ENCODE peak calls at places on chromosomes 6 and 20, in seven cellular contexts. C, I, D, G, Y, A and N are unnamed samples.

GRCh38 chr6:150426198-150426597 is 57.4 kb downstream of the IYD start:
- DNase-seq in D (no peak), C (no peak), A (no peak), I (no peak), G (no peak), Y (no peak), N (no peak)

GRCh38 chr20:23629017-23629541 is 8.7 kb downstream of the CST3 start:
- DNase-seq in D (peak), Y (no peak), A (peak), I (peak), C (peak), G (peak), N (peak)

GRCh38 chr6:149938571-149939462 is 3.0 kb upstream of the ULBP2 start:
- DNase-seq in D (no peak), G (no peak), I (no peak), Y (no peak), C (no peak), A (no peak), N (no peak)

GRCh38 chr6:170288091-170288631 is 2.7 kb downstream of the DLL1 start:
- DNase-seq in Y (no peak), A (no peak), D (no peak), I (no peak), C (no peak), G (no peak), N (no peak)

GRCh38 chr6:91713911-91714310 is 1127.0 kb upstream of the MAP3K7 start:
- DNase-seq in Y (peak), A (peak), C (peak), I (no peak), G (no peak), D (no peak), N (peak)

GRCh38 chr20:17965042-17965697 is 3.4 kb downstream of the SNX5 start:
- DNase-seq in C (no peak), D (no peak), A (no peak), G (no peak), I (no peak), Y (peak), N (no peak)

GRCh38 chr6:74606488-74607135 is 599.2 kb downstream of the COL12A1 start:
- DNase-seq in I (no peak), A (peak), Y (peak), G (peak), C (peak), D (peak), N (peak)

GRCh38 chr6:35305117-35305516 is 7.5 kb downstream of the DEF6 start:
- DNase-seq in C (no peak), I (no peak), Y (peak), A (no peak), D (no peak), G (peak), N (no peak)

GRCh38 chr6:82030761-82031160 is 216.8 kb downstream of the IBTK start:
- DNase-seq in A (no peak), G (no peak), I (no peak), D (no peak), C (no peak), Y (no peak), N (peak)

GRCh38 chr6:77462359-77463307 is 658 bp downstream of the HTR1B start:
- DNase-seq in G (peak), D (no peak), Y (peak), I (no peak), A (peak), C (no peak), N (peak)
- TF ChIP-seq CTCF in G (peak), D (peak), Y (peak), I (no peak), A (peak), C (peak), N (peak)

GRCh38 chr6:24777227-24777626 is 2.5 kb downstream of the GMNN start:
- DNase-seq in I (no peak), C (no peak), D (peak), G (no peak), A (no peak), Y (no peak), N (no peak)
- H3K4me3 ChIP-seq in I (no peak), C (no peak), D (peak), G (peak), A (no peak), Y (peak), N (peak)

GRCh38 chr6:127854009-127854408 is 46.8 kb downstream of the THEMIS start:
- DNase-seq in G (peak), I (no peak), A (no peak), C (no peak), D (peak), Y (no peak), N (peak)
- TF ChIP-seq CTCF in G (peak), I (no peak), A (no peak), C (no peak), D (no peak), Y (no peak), N (peak)

GRCh38 chr6:111628117-111628866 is 22.6 kb upstream of the TRAF3IP2 start:
- DNase-seq in D (peak), G (no peak), C (no peak), I (no peak), Y (no peak), A (no peak), N (no peak)
- H3K4me3 ChIP-seq in D (no peak), G (no peak), C (no peak), I (no peak), Y (no peak), A (no peak), N (no peak)

GRCh38 chr6:108362455-108362854 is 67.6 kb downstream of the AFG1L start:
- DNase-seq in D (no peak), C (no peak), I (no peak), Y (no peak), G (no peak), A (no peak), N (no peak)

GRCh38 chr6:108363113-108363512 is 68.3 kb downstream of the AFG1L start:
- DNase-seq in C (no peak), D (no peak), Y (no peak), G (no peak), I (no peak), A (no peak), N (no peak)

GRCh38 chr6:108360919-108361311 is 66.1 kb downstream of the AFG1L start:
- DNase-seq in G (no peak), A (no peak), Y (no peak), C (no peak), D (no peak), I (no peak), N (no peak)

GRCh38 chr6:108361312-108361932 is 66.6 kb downstream of the AFG1L start:
- DNase-seq in I (no peak), G (no peak), A (no peak), C (peak), D (peak), Y (no peak), N (no peak)

DNA sequence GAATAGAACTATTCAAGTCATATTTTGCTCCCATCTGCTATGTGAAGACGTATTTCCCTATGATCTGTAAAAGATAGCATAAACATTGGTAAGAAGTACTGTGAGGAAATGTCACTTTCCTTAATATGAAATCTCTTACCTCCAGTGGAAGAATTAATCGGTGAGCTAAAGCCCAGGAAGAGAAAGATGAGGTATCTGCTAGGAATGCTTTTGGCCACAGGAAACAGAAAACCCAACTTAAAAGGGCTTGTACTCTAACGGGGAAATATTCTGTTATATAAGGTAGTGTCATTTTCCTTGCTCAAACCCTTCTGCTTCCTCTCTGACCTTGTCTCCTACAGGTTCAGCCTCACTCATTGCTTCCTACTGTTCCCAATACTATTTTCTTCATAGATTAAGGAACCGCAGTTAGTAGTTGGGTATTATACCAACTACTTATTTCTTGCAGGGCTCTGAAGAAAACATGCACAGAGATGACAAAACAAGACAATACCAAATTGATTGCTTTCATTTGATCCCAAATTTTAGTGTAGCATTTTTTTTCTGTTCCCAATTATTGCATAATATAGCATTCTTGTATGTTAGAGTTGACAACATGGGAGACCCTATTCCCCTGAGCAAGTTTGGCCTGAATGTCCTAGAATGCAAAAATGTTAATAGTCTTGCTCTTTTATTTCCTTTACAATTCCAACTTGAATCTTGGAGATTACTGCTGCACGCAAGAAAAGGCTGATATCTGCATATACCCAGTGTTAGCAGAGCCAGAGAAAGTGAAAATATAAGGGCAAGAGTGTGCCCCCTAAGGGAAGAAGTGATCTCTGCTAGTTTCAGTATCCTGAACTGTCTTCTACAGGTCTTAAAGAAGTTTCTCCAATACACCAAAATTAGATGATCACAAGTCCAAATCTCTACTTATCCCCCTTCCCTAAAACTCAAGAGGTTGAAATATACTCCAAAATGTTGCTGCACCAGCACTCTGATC is 65.3 kb downstream of the AFG1L start:
- DNase-seq in D (peak), I (no peak), C (peak), Y (peak), G (no peak), A (peak), N (no peak)
- TF ChIP-seq CTCF in D (peak), I (no peak), C (no peak), Y (peak), G (no peak), A (no peak), N (no peak)

GRCh38 chr20:31560094-31560899 is 44.8 kb upstream of the ID1 start:
- DNase-seq in G (peak), Y (peak), I (peak), D (peak), C (peak), A (peak), N (peak)
- H3K4me3 ChIP-seq in G (no peak), Y (no peak), I (no peak), D (no peak), C (no peak), A (no peak), N (no peak)

DNA sequence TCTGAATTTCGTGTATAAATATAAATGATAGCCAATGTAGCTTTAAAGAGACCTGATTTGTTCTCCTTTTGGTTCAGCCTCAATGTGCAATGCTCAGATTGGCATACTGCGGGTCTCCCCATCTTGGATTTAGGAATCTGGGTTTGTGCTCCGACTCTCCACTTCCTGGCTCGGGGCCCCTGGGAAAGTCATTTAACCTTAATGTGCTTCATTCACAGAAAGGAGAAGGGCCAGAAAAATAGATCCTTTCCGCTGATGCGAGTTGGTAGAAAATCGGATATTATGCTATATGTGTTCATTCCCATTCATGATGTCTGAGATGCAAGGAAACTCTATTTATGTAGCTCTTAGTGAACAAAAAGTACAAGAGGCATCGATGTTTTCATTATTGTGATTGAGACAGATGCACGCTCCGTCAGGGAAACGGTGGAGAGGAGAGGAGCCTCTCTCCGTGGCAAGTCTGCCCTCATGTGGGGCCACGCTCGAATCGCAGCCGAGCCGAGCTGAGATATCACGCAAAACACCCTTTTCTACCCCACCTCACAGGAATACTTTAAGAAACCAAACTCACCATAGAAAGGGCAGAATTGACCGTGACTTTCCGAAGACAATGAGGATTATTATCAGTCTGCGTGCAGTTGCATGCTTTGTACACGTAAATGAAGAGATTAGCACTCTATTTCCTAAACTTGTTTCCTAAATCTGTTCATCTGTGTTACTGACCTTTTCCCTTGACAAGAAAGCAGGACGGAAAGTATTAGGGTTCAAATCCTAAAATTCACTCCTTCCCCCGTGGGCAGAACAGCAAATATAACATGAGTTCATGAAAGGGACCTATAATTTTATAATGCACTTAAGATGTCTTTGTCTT is 136.6 kb downstream of the COL9A1 start:
- DNase-seq in Y (peak), C (peak), G (peak), I (peak), D (peak), A (peak), N (peak)
- TF ChIP-seq CTCF in Y (peak), C (peak), G (peak), I (no peak), D (peak), A (peak), N (peak)

DNA sequence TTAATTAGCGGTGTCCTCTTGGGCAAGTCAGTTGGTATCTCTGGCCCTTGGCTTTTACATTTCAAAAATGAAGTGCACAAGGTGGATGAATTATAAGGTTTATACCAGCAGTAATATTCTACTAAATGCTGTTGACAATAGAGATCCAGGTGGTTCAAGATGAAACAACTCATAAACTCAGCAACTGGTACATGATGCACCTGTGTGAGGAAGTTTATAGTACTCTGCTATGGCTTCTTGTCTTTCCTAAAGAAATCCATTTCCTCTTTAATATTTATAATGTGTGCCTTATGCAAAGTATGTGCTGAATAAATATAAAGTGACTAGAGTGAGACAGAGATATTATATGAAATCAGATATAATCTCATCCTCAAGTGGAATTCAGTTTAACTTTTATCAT is 48.5 kb downstream of the ADGRG6 start:
- DNase-seq in Y (no peak), I (no peak), C (no peak), A (no peak), D (no peak), G (no peak), N (no peak)
- H3K4me3 ChIP-seq in Y (no peak), I (no peak), C (no peak), A (no peak), D (no peak), G (no peak), N (no peak)